ENCODE peak calls at places on chromosomes 1 and 21, in five cellular contexts. One of them, this sample, is unnamed.
A peak's percentile ranks its signal among the peaks of the same experiment; 100 is the strongest.

GRCh38 chr1:224266105-224266935 is 63.7 kb downstream of the NVL start:
- DNase-seq in AML-193: no peak
- DNase-seq in T-helper 1 cell: no peak
- DNase-seq in upper lobe of right lung: no peak
- DNase-seq in GM13977: peak; percentile 23
- DNase-seq in this sample: no peak

GRCh38 chr1:43982798-43983197 is 3.8 kb downstream of the B4GALT2 start:
- DNase-seq in AML-193: no peak
- DNase-seq in GM13977: no peak
- DNase-seq in upper lobe of right lung: peak; percentile 62
- DNase-seq in T-helper 1 cell: no peak
- DNase-seq in this sample: no peak

GRCh38 chr1:214280386-214281029 is 451 bp upstream of the SMYD2 start:
- DNase-seq in GM13977: no peak
- DNase-seq in AML-193: peak; percentile 41
- DNase-seq in T-helper 1 cell: no peak
- DNase-seq in upper lobe of right lung: peak; percentile 70
- DNase-seq in this sample: peak; percentile 63

GRCh38 chr1:230169454-230170152 is 102.6 kb downstream of the GALNT2 start:
- DNase-seq in AML-193: no peak
- DNase-seq in T-helper 1 cell: no peak
- DNase-seq in GM13977: peak; percentile 47
- DNase-seq in upper lobe of right lung: no peak
- DNase-seq in this sample: no peak

GRCh38 chr1:9004731-9005708 is 21.2 kb downstream of the SLC2A7 start:
- DNase-seq in AML-193: peak; percentile 77
- DNase-seq in upper lobe of right lung: peak; percentile 88
- DNase-seq in T-helper 1 cell: peak; percentile 72
- DNase-seq in GM13977: peak; percentile 91
- DNase-seq in this sample: peak; percentile 87

GRCh38 chr1:21497466-21498061 is 11.7 kb upstream of the ALPL start:
- DNase-seq in GM13977: no peak
- DNase-seq in AML-193: no peak
- DNase-seq in T-helper 1 cell: no peak
- DNase-seq in upper lobe of right lung: no peak
- DNase-seq in this sample: no peak

GRCh38 chr1:7278827-7279752 is 492.0 kb upstream of the VAMP3 start:
- DNase-seq in upper lobe of right lung: no peak
- DNase-seq in GM13977: no peak
- DNase-seq in AML-193: no peak
- DNase-seq in T-helper 1 cell: no peak
- DNase-seq in this sample: no peak

GRCh38 chr1:157411769-157412168 is 140.5 kb downstream of the FCRL5 start:
- DNase-seq in GM13977: no peak
- DNase-seq in AML-193: no peak
- DNase-seq in upper lobe of right lung: no peak
- DNase-seq in T-helper 1 cell: no peak
- DNase-seq in this sample: no peak

GRCh38 chr1:154937988-154938386 is 1.5 kb upstream of the PMVK start:
- DNase-seq in GM13977: no peak
- DNase-seq in T-helper 1 cell: no peak
- DNase-seq in AML-193: no peak
- DNase-seq in upper lobe of right lung: no peak
- DNase-seq in this sample: no peak

GRCh38 chr21:45874716-45875415 is 106.7 kb upstream of the COL6A1 start:
- DNase-seq in T-helper 1 cell: no peak
- DNase-seq in upper lobe of right lung: peak; percentile 58
- DNase-seq in GM13977: no peak
- DNase-seq in AML-193: no peak
- DNase-seq in this sample: peak; percentile 35

GRCh38 chr1:18614011-18614735 is 16.5 kb upstream of the PAX7 start:
- DNase-seq in T-helper 1 cell: no peak
- DNase-seq in AML-193: no peak
- DNase-seq in upper lobe of right lung: peak; percentile 23
- DNase-seq in GM13977: no peak
- DNase-seq in this sample: no peak

This sample was measured in lower lobe of right lung.